ENCODE peak calls at places on chromosomes 4 and X, in nine cellular contexts. X is GM12865, A is fibroblast of lung, W is cardiac muscle cell, Y is foreskin fibroblast, I is A549, O is WTC11, P is ascending aorta, U is lower lobe of right lung. H is an unnamed sample.

GRCh38 chr4:17810260-17811077 is at the start of the genes DCAF16 and NCAPG:
- DNase-seq in X (peak), A (peak), W (peak), Y (peak), I (peak), O (peak), P (peak), U (peak), H (peak)

GRCh38 chr4:58739275-58739674 is 1629.1 kb upstream of the IGFBP7 start:
- DNase-seq in X (no peak), A (no peak), W (no peak), Y (no peak), I (no peak), O (no peak), P (no peak), U (no peak), H (no peak)

GRCh38 chr4:84578540-84579409 is 4.2 kb upstream of the CDS1 start:
- DNase-seq in X (peak), A (peak), W (peak), Y (peak), I (peak), O (peak), P (no peak), U (no peak), H (no peak)

GRCh38 chr4:40514409-40515025 is 115.1 kb downstream of the RBM47 start:
- DNase-seq in X (no peak), A (no peak), W (no peak), Y (no peak), I (no peak), O (no peak), P (no peak), U (no peak), H (peak)

GRCh38 chrX:49291615-49292337 is 11.7 kb upstream of the GAGE10 start:
- DNase-seq in X (peak), A (peak), W (peak), Y (no peak), I (peak), O (peak), P (no peak), U (peak), H (peak)

GRCh38 chr4:142567199-142567598 is 278.9 kb downstream of the INPP4B start:
- DNase-seq in X (peak), A (no peak), W (no peak), Y (no peak), I (peak), O (peak), P (no peak), U (no peak), H (no peak)

GRCh38 chr4:16082424-16083216 is 1.2 kb downstream of the PROM1 start:
- DNase-seq in X (no peak), A (no peak), W (peak), Y (no peak), I (peak), O (peak), P (peak), U (peak), H (peak)

GRCh38 chr4:37822220-37822619 is 4.3 kb upstream of the PGM2 start:
- DNase-seq in X (no peak), A (peak), W (peak), Y (no peak), I (no peak), O (no peak), P (no peak), U (no peak), H (no peak)

GRCh38 chr4:159455675-159456235 is 352.9 kb downstream of the RAPGEF2 start:
- DNase-seq in X (peak), A (peak), W (peak), Y (no peak), I (peak), O (peak), P (no peak), U (no peak), H (no peak)

GRCh38 chr4:6955261-6955911 is 45.8 kb downstream of the TBC1D14 start:
- DNase-seq in X (no peak), A (no peak), W (no peak), Y (no peak), I (no peak), O (no peak), P (peak), U (peak), H (peak)

GRCh38 chr4:151202381-151202780 is 74.6 kb upstream of the PRSS48 start:
- DNase-seq in X (no peak), A (no peak), W (no peak), Y (no peak), I (no peak), O (no peak), P (no peak), U (no peak), H (no peak)

GRCh38 chrX:65534450-65535292 is at the start of gene LAS1L:
- DNase-seq in X (peak), A (peak), W (peak), Y (peak), I (peak), O (peak), P (peak), U (peak), H (peak)

GRCh38 chrX:131828482-131828881 is 194.6 kb upstream of the STK26 start:
- DNase-seq in X (no peak), A (no peak), W (no peak), Y (no peak), I (no peak), O (no peak), P (no peak), U (no peak), H (no peak)

GRCh38 chr4:4477391-4477790 is 64.5 kb downstream of the STX18 start:
- DNase-seq in X (no peak), A (no peak), W (peak), Y (no peak), I (no peak), O (no peak), P (no peak), U (no peak), H (no peak)

GRCh38 chrX:68947882-68948605 is 119.2 kb downstream of the EFNB1 start:
- DNase-seq in X (no peak), A (peak), W (no peak), Y (peak), I (no peak), O (no peak), P (peak), U (no peak), H (no peak)

GRCh38 chr4:19728773-19729172 is 522.9 kb upstream of the SLIT2 start:
- DNase-seq in X (no peak), A (no peak), W (no peak), Y (no peak), I (no peak), O (no peak), P (no peak), U (no peak), H (no peak)

GRCh38 chr4:98226396-98226795 is 34.8 kb upstream of the RAP1GDS1 start:
- DNase-seq in X (no peak), A (no peak), W (no peak), Y (no peak), I (no peak), O (no peak), P (no peak), U (no peak), H (no peak)

GRCh38 chrX:25017667-25018247 is 2.0 kb upstream of the ARX start:
- DNase-seq in X (no peak), A (no peak), W (no peak), Y (no peak), I (no peak), O (no peak), P (no peak), U (no peak), H (no peak)

GRCh38 chr4:145044341-145044740 is 53.7 kb downstream of the ANAPC10 start:
- DNase-seq in X (no peak), A (no peak), W (no peak), Y (no peak), I (no peak), O (no peak), P (no peak), U (no peak), H (no peak)

GRCh38 chr4:163251204-163251603 is 81.2 kb downstream of the NPY1R start:
- DNase-seq in X (peak), A (no peak), W (peak), Y (no peak), I (no peak), O (no peak), P (no peak), U (no peak), H (no peak)

GRCh38 chr4:137651128-137651527 is 118.8 kb upstream of the PCDH18 start:
- DNase-seq in X (no peak), A (peak), W (peak), Y (peak), I (no peak), O (no peak), P (no peak), U (no peak), H (no peak)

GRCh38 chrX:7446815-7447214 is 298.9 kb upstream of the PUDP start:
- DNase-seq in X (no peak), A (no peak), W (no peak), Y (no peak), I (no peak), O (no peak), P (no peak), U (no peak), H (no peak)

GRCh38 chr4:108849611-108850406 is 87.0 kb upstream of the ETNPPL start:
- DNase-seq in X (peak), A (peak), W (peak), Y (peak), I (no peak), O (no peak), P (no peak), U (no peak), H (no peak)

GRCh38 chr4:2761035-2761923 is 5.1 kb upstream of the TNIP2 start:
- DNase-seq in X (no peak), A (no peak), W (peak), Y (no peak), I (no peak), O (no peak), P (no peak), U (peak), H (peak)

GRCh38 chr4:169159614-169160013 is 111.1 kb downstream of the SH3RF1 start:
- DNase-seq in X (no peak), A (peak), W (peak), Y (peak), I (no peak), O (no peak), P (no peak), U (no peak), H (no peak)

GRCh38 chrX:68917799-68918198 is 89.0 kb downstream of the EFNB1 start:
- DNase-seq in X (no peak), A (no peak), W (no peak), Y (no peak), I (no peak), O (no peak), P (no peak), U (no peak), H (no peak)

GRCh38 chr4:94957030-94957429 is 199.3 kb downstream of the BMPR1B start:
- DNase-seq in X (no peak), A (no peak), W (no peak), Y (no peak), I (no peak), O (no peak), P (no peak), U (no peak), H (no peak)

GRCh38 chr4:156594619-156595018 is 377.0 kb downstream of the PDGFC start:
- DNase-seq in X (no peak), A (no peak), W (peak), Y (no peak), I (no peak), O (no peak), P (no peak), U (peak), H (no peak)

GRCh38 chr4:41217373-41217772 is 3.0 kb upstream of the APBB2 start:
- DNase-seq in X (no peak), A (no peak), W (no peak), Y (no peak), I (no peak), O (no peak), P (no peak), U (no peak), H (no peak)

GRCh38 chr4:78645853-78646757 is 94.5 kb downstream of the ANXA3 start:
- DNase-seq in X (peak), A (peak), W (peak), Y (peak), I (peak), O (no peak), P (peak), U (peak), H (no peak)

GRCh38 chr4:142475663-142476062 is 370.4 kb downstream of the INPP4B start:
- DNase-seq in X (no peak), A (peak), W (peak), Y (no peak), I (no peak), O (no peak), P (no peak), U (no peak), H (no peak)

GRCh38 chrX:150872773-150873336 is 25.6 kb downstream of the CD99L2 start:
- DNase-seq in X (no peak), A (no peak), W (no peak), Y (no peak), I (no peak), O (no peak), P (no peak), U (no peak), H (no peak)

GRCh38 chr4:136634121-136634520 is 898.2 kb downstream of the PCDH18 start:
- DNase-seq in X (no peak), A (no peak), W (no peak), Y (no peak), I (no peak), O (no peak), P (no peak), U (no peak), H (no peak)

GRCh38 chr4:173415885-173416658 is 17.2 kb upstream of the SCRG1 start:
- DNase-seq in X (no peak), A (no peak), W (peak), Y (no peak), I (no peak), O (no peak), P (peak), U (peak), H (peak)

GRCh38 chrX:53211391-53211978 is 13.5 kb downstream of the KDM5C start:
- DNase-seq in X (no peak), A (no peak), W (no peak), Y (no peak), I (no peak), O (no peak), P (no peak), U (no peak), H (no peak)

GRCh38 chr4:134812611-134813010 is 611.0 kb upstream of the PABPC4L start:
- DNase-seq in X (no peak), A (no peak), W (no peak), Y (no peak), I (no peak), O (no peak), P (no peak), U (no peak), H (no peak)

GRCh38 chr4:20960291-20960690 is 260.0 kb downstream of the PACRGL start:
- DNase-seq in X (no peak), A (no peak), W (no peak), Y (no peak), I (no peak), O (no peak), P (no peak), U (no peak), H (no peak)

DNA sequence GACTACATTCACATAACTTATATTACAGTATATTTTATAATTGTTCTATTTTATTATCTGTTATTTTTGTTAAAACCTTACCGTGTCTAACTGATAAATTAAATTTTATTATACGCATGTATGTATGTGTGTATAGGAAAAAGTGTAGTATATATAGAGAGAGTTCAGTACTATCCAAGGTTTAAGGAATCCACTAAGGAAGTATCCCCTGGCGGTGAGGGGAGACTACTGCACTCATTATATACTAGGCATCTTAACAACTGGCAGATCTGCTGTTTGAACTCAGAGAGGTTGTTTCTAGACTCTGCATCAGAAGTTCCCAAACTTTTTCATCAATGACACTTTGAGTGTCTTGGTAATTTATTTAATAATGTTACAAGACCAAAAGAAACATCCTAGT is 70.9 kb downstream of the NDST4 start:
- DNase-seq in X (no peak), A (no peak), W (no peak), Y (no peak), I (no peak), O (peak), P (no peak), U (no peak), H (no peak)
- TF ChIP-seq CTCF in X (peak), A (peak), W (no peak), Y (peak), I (no peak), O (peak), P (no peak), U (no peak), H (no peak)

DNA sequence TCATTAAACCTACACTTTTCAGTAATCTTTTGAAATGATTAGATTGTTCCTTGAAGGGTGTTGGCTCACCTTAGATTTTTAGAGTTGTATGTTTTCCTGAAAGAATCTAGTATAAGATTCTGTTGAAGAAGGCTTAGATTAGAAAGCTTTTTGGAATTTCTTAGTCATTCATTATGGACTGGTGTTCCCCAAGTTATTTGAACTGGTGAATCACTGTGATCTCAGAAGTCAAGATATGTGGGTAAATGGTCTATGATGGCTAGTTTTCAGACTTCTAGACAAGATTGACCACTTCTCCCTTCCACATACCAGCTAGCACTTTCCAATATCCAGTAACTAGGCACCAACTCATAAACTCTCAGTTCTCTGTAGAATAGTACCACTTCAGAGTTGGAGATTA is 138.1 kb downstream of the KDM6A start:
- DNase-seq in X (no peak), A (no peak), W (peak), Y (peak), I (peak), O (no peak), P (no peak), U (no peak), H (no peak)
- TF ChIP-seq CTCF in X (no peak), A (no peak), W (no peak), Y (no peak), I (no peak), O (no peak), P (no peak), U (no peak), H (no peak)

GRCh38 chrX:318739-319578 is at the start of gene GTPBP6:
- DNase-seq in X (peak), A (peak), W (peak), Y (peak), I (peak), O (peak), P (peak), U (peak), H (peak)

GRCh38 chrX:314781-315595 is 3.6 kb downstream of the GTPBP6 start:
- DNase-seq in X (no peak), A (peak), W (no peak), Y (no peak), I (no peak), O (no peak), P (no peak), U (peak), H (peak)

GRCh38 chrX:318068-318738 is 393 bp downstream of the GTPBP6 start:
- DNase-seq in X (peak), A (peak), W (peak), Y (peak), I (peak), O (peak), P (peak), U (peak), H (peak)

GRCh38 chrX:317424-318067 is 1.1 kb downstream of the GTPBP6 start:
- DNase-seq in X (no peak), A (no peak), W (no peak), Y (no peak), I (peak), O (no peak), P (no peak), U (no peak), H (no peak)

DNA sequence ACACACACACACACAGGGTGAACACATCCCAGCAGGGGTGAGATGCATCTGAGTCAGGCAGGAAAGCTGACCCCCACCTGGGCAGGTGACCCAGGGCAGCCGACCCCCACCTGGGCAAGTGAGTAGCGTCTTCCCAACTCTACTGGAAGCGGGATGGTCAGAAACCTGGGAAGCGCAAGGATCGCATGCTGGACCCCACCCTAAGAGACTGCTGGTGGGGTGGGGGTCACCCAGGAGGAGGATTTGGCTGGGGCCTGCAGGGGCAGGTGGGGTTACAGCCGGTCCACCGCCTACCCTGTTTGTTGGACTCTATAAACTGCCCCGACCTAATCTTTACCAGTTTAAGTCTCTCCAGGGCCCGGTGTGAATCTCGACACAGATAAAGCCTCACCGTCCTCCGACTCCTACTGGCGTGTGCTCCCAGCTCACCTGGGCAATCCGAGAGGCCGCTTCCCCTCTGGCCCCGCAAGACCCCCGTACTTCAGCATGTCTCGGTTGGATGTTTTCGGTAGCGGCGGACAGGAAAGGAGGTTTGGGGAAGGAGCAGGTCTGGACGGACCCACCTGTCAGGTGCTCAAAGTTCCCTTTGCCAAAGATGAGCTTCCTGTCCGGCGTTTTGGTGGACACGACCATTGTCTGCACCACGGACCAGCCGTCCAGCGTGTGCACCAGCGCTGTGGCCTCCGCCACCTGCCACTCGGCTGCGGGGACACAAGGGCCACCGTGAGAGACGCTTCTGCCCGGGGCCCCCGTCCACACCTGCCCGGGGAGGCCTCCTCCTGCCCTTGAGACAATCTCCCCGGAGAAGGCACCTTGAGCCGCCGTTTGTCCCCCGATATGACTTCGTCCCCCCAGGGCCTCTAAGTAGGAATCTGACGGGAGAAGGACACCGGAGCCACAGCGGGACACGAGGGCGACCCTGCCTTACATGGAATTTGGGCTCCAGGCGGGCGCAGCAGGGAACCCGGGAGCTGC is 2.0 kb downstream of the GTPBP6 start:
- DNase-seq in X (no peak), A (no peak), W (no peak), Y (no peak), I (no peak), O (no peak), P (no peak), U (peak), H (peak)
- TF ChIP-seq CTCF in X (no peak), A (no peak), W (no peak), Y (no peak), I (no peak), O (no peak), P (no peak), U (no peak), H (no peak)

GRCh38 chrX:74238771-74239170 is 65.2 kb upstream of the ZCCHC13 start:
- DNase-seq in X (no peak), A (no peak), W (no peak), Y (no peak), I (no peak), O (no peak), P (no peak), U (no peak), H (no peak)

GRCh38 chrX:74231625-74232024 is 72.4 kb upstream of the ZCCHC13 start:
- DNase-seq in X (no peak), A (no peak), W (no peak), Y (no peak), I (no peak), O (no peak), P (no peak), U (no peak), H (no peak)

GRCh38 chrX:74230094-74230493 is 73.9 kb upstream of the ZCCHC13 start:
- DNase-seq in X (no peak), A (peak), W (peak), Y (no peak), I (no peak), O (no peak), P (no peak), U (no peak), H (no peak)

GRCh38 chrX:74232859-74233258 is 71.1 kb upstream of the ZCCHC13 start:
- DNase-seq in X (peak), A (peak), W (peak), Y (no peak), I (no peak), O (no peak), P (no peak), U (no peak), H (no peak)

DNA sequence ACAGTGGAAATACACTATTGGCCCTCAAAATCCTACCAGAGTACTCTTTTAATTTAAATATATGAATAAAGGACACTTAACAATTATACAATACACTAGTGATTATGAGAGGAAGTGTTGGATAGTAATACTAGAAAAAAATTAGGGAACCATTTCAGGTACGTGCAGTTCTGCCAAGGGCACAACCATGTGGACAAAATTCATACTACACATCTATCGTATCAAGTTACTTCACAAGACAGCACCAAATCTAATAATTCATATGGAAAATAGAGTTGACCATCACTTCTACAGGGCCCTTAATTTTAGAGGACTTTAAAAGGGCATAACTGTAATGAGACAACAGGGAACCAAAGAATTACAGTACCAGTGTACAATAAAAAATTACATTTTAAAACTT is 69.2 kb upstream of the ZCCHC13 start:
- DNase-seq in X (no peak), A (no peak), W (no peak), Y (no peak), I (no peak), O (no peak), P (no peak), U (no peak), H (no peak)
- TF ChIP-seq CTCF in X (no peak), A (no peak), W (no peak), Y (no peak), I (peak), O (no peak), P (no peak), U (no peak), H (no peak)